ENCODE peak calls at places on chromosomes 2 and 18, in seven cellular contexts. Q is esophagus muscularis mucosa; J is WERI-Rb-1; C is omental fat pad; B is uterus; E is activated CD8-positive, alpha-beta T cell treated with anti-CD3 and anti-CD28 coated beads for 36 hours; R is NB4. X is an unnamed sample.

GRCh38 chr2:128797092-128797491 is 478.4 kb upstream of the HS6ST1 start:
- DNase-seq in Q (no peak), J (no peak), C (no peak), B (no peak), E (no peak), R (no peak), X (peak)

GRCh38 chr2:211454684-211455083 is 898.3 kb downstream of the CPS1 start:
- DNase-seq in Q (no peak), J (no peak), C (no peak), B (no peak), E (no peak), R (no peak), X (no peak)

GRCh38 chr2:64982932-64983331 is 6.3 kb upstream of the SLC1A4 start:
- DNase-seq in Q (no peak), J (no peak), C (no peak), B (no peak), E (no peak), R (no peak), X (no peak)

GRCh38 chr2:204260906-204261305 is 284.4 kb upstream of the PARD3B start:
- DNase-seq in Q (no peak), J (peak), C (no peak), B (no peak), E (no peak), R (no peak), X (no peak)

GRCh38 chr2:204239756-204240155 is 303.2 kb downstream of the ICOS start:
- DNase-seq in Q (no peak), J (no peak), C (no peak), B (no peak), E (no peak), R (no peak), X (no peak)

GRCh38 chr2:233919938-233920337 is 2.8 kb downstream of the TRPM8 start:
- DNase-seq in Q (peak), J (no peak), C (no peak), B (no peak), E (peak), R (peak), X (no peak)

GRCh38 chr2:46818819-46819218 is 96.8 kb downstream of the MCFD2 start:
- DNase-seq in Q (no peak), J (no peak), C (no peak), B (peak), E (no peak), R (no peak), X (no peak)

GRCh38 chr18:77155031-77155430 is 22.4 kb upstream of the MBP start:
- DNase-seq in Q (no peak), J (no peak), C (no peak), B (no peak), E (no peak), R (no peak), X (no peak)

GRCh38 chr2:135163306-135163705 is 111.2 kb downstream of the RAB3GAP1 start:
- DNase-seq in Q (no peak), J (no peak), C (no peak), B (no peak), E (no peak), R (no peak), X (no peak)

GRCh38 chr2:156331572-156332451 is 709 bp downstream of the NR4A2 start:
- DNase-seq in Q (no peak), J (no peak), C (no peak), B (peak), E (peak), R (peak), X (no peak)

GRCh38 chr2:101125799-101126198 is 25.4 kb downstream of the TBC1D8 start:
- DNase-seq in Q (no peak), J (no peak), C (no peak), B (no peak), E (no peak), R (no peak), X (no peak)

GRCh38 chr2:214542251-214542650 is 131.4 kb downstream of the VWC2L start:
- DNase-seq in Q (no peak), J (no peak), C (no peak), B (no peak), E (no peak), R (no peak), X (no peak)

GRCh38 chr2:119252186-119253113 is 28.8 kb downstream of the STEAP3 start:
- DNase-seq in Q (no peak), J (no peak), C (no peak), B (no peak), E (no peak), R (no peak), X (no peak)

GRCh38 chr2:108701208-108701607 is 18.1 kb upstream of the RANBP2 start:
- DNase-seq in Q (no peak), J (no peak), C (no peak), B (no peak), E (no peak), R (no peak), X (no peak)

GRCh38 chr2:11681722-11682589 is 12.0 kb upstream of the NTSR2 start:
- DNase-seq in Q (no peak), J (peak), C (no peak), B (no peak), E (peak), R (peak), X (no peak)

GRCh38 chr2:187842978-187843847 is 289.0 kb upstream of the TFPI start:
- DNase-seq in Q (no peak), J (no peak), C (no peak), B (no peak), E (no peak), R (peak), X (no peak)

GRCh38 chr2:182911813-182912517 is 45.5 kb upstream of the FRZB start:
- DNase-seq in Q (no peak), J (no peak), C (no peak), B (no peak), E (no peak), R (no peak), X (no peak)

GRCh38 chr2:10220516-10221391 is 82.0 kb upstream of the HPCAL1 start:
- DNase-seq in Q (no peak), J (no peak), C (no peak), B (no peak), E (no peak), R (peak), X (no peak)

GRCh38 chr2:196538189-196538588 is 101.3 kb upstream of the CCDC150 start:
- DNase-seq in Q (no peak), J (no peak), C (no peak), B (no peak), E (no peak), R (no peak), X (no peak)

GRCh38 chr2:216549926-216550690 is 51.5 kb downstream of the RPL37A start:
- DNase-seq in Q (no peak), J (no peak), C (no peak), B (peak), E (no peak), R (no peak), X (no peak)

GRCh38 chr2:138364554-138365162 is 136.9 kb upstream of the SPOPL start:
- DNase-seq in Q (no peak), J (no peak), C (no peak), B (no peak), E (no peak), R (no peak), X (no peak)

GRCh38 chr2:205766765-205767359 is 84.6 kb downstream of the NRP2 start:
- DNase-seq in Q (no peak), J (peak), C (peak), B (peak), E (peak), R (peak), X (no peak)

GRCh38 chr2:111057045-111057444 is 63.7 kb upstream of the BCL2L11 start:
- DNase-seq in Q (peak), J (no peak), C (no peak), B (no peak), E (no peak), R (no peak), X (no peak)

GRCh38 chr2:44528595-44528994 is 166.8 kb downstream of the CAMKMT start:
- DNase-seq in Q (no peak), J (no peak), C (no peak), B (no peak), E (no peak), R (no peak), X (no peak)

GRCh38 chr2:150403457-150403856 is 84.0 kb downstream of the RND3 start:
- DNase-seq in Q (no peak), J (no peak), C (no peak), B (no peak), E (no peak), R (no peak), X (no peak)

GRCh38 chr2:218282173-218282991 is 9.9 kb downstream of the TMBIM1 start:
- DNase-seq in Q (no peak), J (no peak), C (no peak), B (no peak), E (no peak), R (no peak), X (no peak)

GRCh38 chr2:15158532-15158931 is 402.6 kb downstream of the NBAS start:
- DNase-seq in Q (no peak), J (no peak), C (no peak), B (no peak), E (no peak), R (no peak), X (no peak)

GRCh38 chr2:16318474-16319195 is 347.0 kb downstream of the CYRIA start:
- DNase-seq in Q (peak), J (peak), C (no peak), B (no peak), E (no peak), R (peak), X (no peak)

GRCh38 chr2:32425719-32426141 is 68.9 kb downstream of the BIRC6 start:
- DNase-seq in Q (no peak), J (no peak), C (no peak), B (no peak), E (no peak), R (no peak), X (no peak)

GRCh38 chr2:86311879-86312278 is 25.5 kb downstream of the REEP1 start:
- DNase-seq in Q (no peak), J (no peak), C (no peak), B (no peak), E (no peak), R (no peak), X (no peak)

GRCh38 chr2:128469203-128469602 is 150.5 kb upstream of the HS6ST1 start:
- DNase-seq in Q (peak), J (peak), C (no peak), B (no peak), E (peak), R (peak), X (peak)

GRCh38 chr2:189553689-189554088 is 26.9 kb downstream of the SLC40A1 start:
- DNase-seq in Q (no peak), J (no peak), C (no peak), B (no peak), E (no peak), R (no peak), X (no peak)

GRCh38 chr2:85843543-85843942 is 45.2 kb downstream of the ST3GAL5 start:
- DNase-seq in Q (peak), J (peak), C (no peak), B (no peak), E (peak), R (peak), X (peak)

GRCh38 chr2:121076885-121077549 is 208.0 kb downstream of the TFCP2L1 start:
- DNase-seq in Q (no peak), J (peak), C (peak), B (no peak), E (peak), R (peak), X (peak)

GRCh38 chr2:207768891-207769596 is 662 bp downstream of the FZD5 start:
- DNase-seq in Q (no peak), J (peak), C (no peak), B (peak), E (peak), R (peak), X (no peak)

GRCh38 chr2:134819334-134819733 is 19.1 kb upstream of the ACMSD start:
- DNase-seq in Q (no peak), J (no peak), C (no peak), B (no peak), E (no peak), R (no peak), X (no peak)

GRCh38 chr2:88671786-88672427 is 19.6 kb upstream of the RPIA start:
- DNase-seq in Q (no peak), J (peak), C (no peak), B (no peak), E (peak), R (peak), X (no peak)
- TF ChIP-seq CTCF in Q (peak), J (peak), C (peak), B (peak), E (peak), R (peak), X (peak)

GRCh38 chr18:12476955-12477354 is 69.2 kb downstream of the PRELID3A start:
- DNase-seq in Q (no peak), J (no peak), C (no peak), B (no peak), E (no peak), R (peak), X (no peak)

GRCh38 chr18:12477606-12478005 is 69.9 kb downstream of the PRELID3A start:
- DNase-seq in Q (no peak), J (no peak), C (no peak), B (no peak), E (no peak), R (no peak), X (peak)

GRCh38 chr18:12474876-12475275 is 67.1 kb downstream of the PRELID3A start:
- DNase-seq in Q (no peak), J (no peak), C (no peak), B (no peak), E (no peak), R (no peak), X (no peak)

GRCh38 chr18:12479982-12480381 is 72.3 kb downstream of the PRELID3A start:
- DNase-seq in Q (no peak), J (no peak), C (no peak), B (no peak), E (no peak), R (no peak), X (no peak)

GRCh38 chr18:12478269-12479057 is 70.7 kb downstream of the PRELID3A start:
- DNase-seq in Q (no peak), J (no peak), C (no peak), B (no peak), E (no peak), R (peak), X (no peak)
- TF ChIP-seq CTCF in Q (no peak), J (peak), C (no peak), B (no peak), E (no peak), R (no peak), X (no peak)

GRCh38 chr2:69163109-69163508 is 150.1 kb downstream of the ANTXR1 start:
- DNase-seq in Q (no peak), J (no peak), C (no peak), B (no peak), E (no peak), R (peak), X (no peak)
- TF ChIP-seq CTCF in Q (no peak), J (no peak), C (no peak), B (no peak), E (no peak), R (no peak), X (no peak)

GRCh38 chr2:40820319-40820718 is 368.4 kb upstream of the SLC8A1 start:
- DNase-seq in Q (no peak), J (no peak), C (no peak), B (no peak), E (no peak), R (no peak), X (no peak)
- TF ChIP-seq CTCF in Q (no peak), J (no peak), C (no peak), B (no peak), E (no peak), R (no peak), X (no peak)

DNA sequence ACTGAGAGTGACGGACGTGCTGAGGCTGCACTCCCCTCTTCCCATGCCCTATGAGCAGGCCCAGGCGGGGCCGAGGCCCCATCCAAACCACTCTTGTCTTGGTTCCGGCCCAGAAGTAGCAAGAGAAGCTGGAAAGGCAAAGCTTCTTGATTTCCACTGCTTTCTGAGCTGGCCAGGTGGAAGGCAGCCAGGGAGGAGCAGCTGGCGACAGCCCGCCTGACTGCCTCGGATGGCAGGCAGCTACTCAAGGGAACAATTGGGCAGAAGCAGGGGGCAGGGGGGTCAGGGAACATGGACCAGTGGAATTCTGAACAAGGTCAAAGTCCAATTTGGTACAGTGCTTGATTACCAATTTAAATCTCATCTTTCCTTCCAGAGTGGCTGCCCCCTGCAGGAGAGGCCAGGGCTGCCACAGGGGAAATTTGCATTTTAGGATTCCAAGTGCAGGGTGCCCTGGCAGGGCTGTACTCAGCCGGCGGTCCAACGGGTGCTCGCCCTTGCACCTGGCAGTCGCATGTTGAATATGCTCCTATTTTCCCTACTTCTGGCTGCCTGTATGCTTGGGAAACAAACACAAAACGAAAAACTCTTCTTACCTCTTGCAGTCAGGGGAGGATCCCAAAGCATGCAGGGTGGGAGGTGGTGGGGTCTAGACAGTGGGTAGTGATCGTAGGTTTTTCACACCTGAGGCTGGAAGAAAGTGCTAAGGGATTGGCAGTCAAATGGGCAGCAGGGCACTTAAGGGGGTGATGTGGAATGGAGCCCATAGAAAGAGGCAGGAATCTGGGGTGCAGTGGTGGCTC is 67.3 kb downstream of the LIPG start:
- DNase-seq in Q (no peak), J (no peak), C (no peak), B (no peak), E (no peak), R (no peak), X (no peak)
- TF ChIP-seq CTCF in Q (no peak), J (peak), C (no peak), B (no peak), E (no peak), R (no peak), X (no peak)